ENCODE peak calls at places on chromosome 21, in six cellular contexts. N is NCI-H1105; B is activated T-cell treated with anti-CD3 and anti-CD28 coated beads, Interleukin-2, amount 50 U/mL, for 72 hours; Q is renal cortical epithelial cell; U is T1000; C is AG08395. G is an unnamed sample.

GRCh38 chr21:27703806-27704205 is 736.9 kb upstream of the ADAMTS5 start:
- DNase-seq in N (no peak), U (no peak), B (no peak), C (peak), Q (no peak), G (no peak)

GRCh38 chr21:43317254-43317748 is 109.6 kb downstream of the SIK1 start:
- DNase-seq in B (no peak), N (no peak), C (no peak), U (no peak), Q (no peak), G (no peak)

GRCh38 chr21:29092102-29092959 is 18.9 kb upstream of the CCT8 start:
- DNase-seq in C (peak), N (no peak), Q (peak), B (no peak), U (no peak), G (no peak)

GRCh38 chr21:32994305-32994704 is 31.4 kb upstream of the OLIG2 start:
- DNase-seq in C (peak), B (no peak), Q (peak), N (no peak), U (no peak), G (no peak)

GRCh38 chr21:32403201-32403701 is 9.3 kb upstream of the EVA1C start:
- DNase-seq in B (peak), U (peak), Q (peak), N (peak), C (peak), G (peak)

GRCh38 chr21:43803558-43804300 is 14.4 kb downstream of the RRP1 start:
- DNase-seq in N (no peak), C (no peak), Q (no peak), B (no peak), U (no peak), G (no peak)

GRCh38 chr21:29748391-29749167 is 191.2 kb downstream of the GRIK1 start:
- DNase-seq in N (no peak), Q (no peak), U (no peak), B (no peak), C (no peak), G (no peak)

GRCh38 chr21:44916965-44917364 is 3.7 kb downstream of the ITGB2 start:
- DNase-seq in Q (peak), N (no peak), B (no peak), U (no peak), C (no peak), G (no peak)

GRCh38 chr21:15015622-15016471 is 49.0 kb downstream of the NRIP1 start:
- DNase-seq in Q (peak), B (no peak), U (no peak), C (peak), N (no peak), G (no peak)

G was measured in GM20000.